ENCODE peak calls at places on chromosomes 6 and 20, in four cellular contexts. D, T, W and K are unnamed samples.
A peak's percentile ranks its signal among the peaks of the same experiment; 100 is the strongest.

GRCh38 chr20:45345104-45345936 is 2.9 kb downstream of the SDC4 start:
- DNase-seq in D (no peak), T (no peak), W (no peak), K (no peak)

GRCh38 chr20:57025261-57025660 is 241.2 kb downstream of the BMP7 start:
- DNase-seq in D (no peak), T (no peak), W (no peak), K (no peak)

GRCh38 chr6:17015551-17016381 is 86.1 kb upstream of the STMND1 start:
- DNase-seq in D (no peak), T (no peak), W (no peak), K (no peak)

GRCh38 chr6:110342759-110343158 is 15.4 kb downstream of the METTL24 start:
- DNase-seq in D (no peak), T (no peak), W (no peak), K (no peak)

GRCh38 chr20:42531675-42531985 is 658.1 kb downstream of the PTPRT start:
- DNase-seq in D (no peak), T (no peak), W (no peak), K (no peak)

GRCh38 chr20:24018796-24019195 is 30.2 kb upstream of the GGTLC1 start:
- DNase-seq in D (peak; percentile 49), T (no peak), W (no peak), K (no peak)

GRCh38 chr6:32084780-32085179 is 24.4 kb downstream of the TNXB start:
- DNase-seq in D (no peak), T (no peak), W (no peak), K (no peak)

GRCh38 chr6:14711056-14711703 is 534.7 kb upstream of the JARID2 start:
- DNase-seq in D (peak; percentile 45), T (no peak), W (peak; percentile 25), K (peak; percentile 28)

GRCh38 chr6:162053084-162053483 is 674.5 kb downstream of the PRKN start:
- DNase-seq in D (no peak), T (no peak), W (no peak), K (no peak)

GRCh38 chr6:162056061-162056460 is 671.5 kb downstream of the PRKN start:
- DNase-seq in D (no peak), T (no peak), W (no peak), K (no peak)

GRCh38 chr6:162055365-162055764 is 672.2 kb downstream of the PRKN start:
- DNase-seq in D (peak; percentile 23), T (no peak), W (no peak), K (no peak)

GRCh38 chr6:162058281-162058875 is 669.2 kb downstream of the PRKN start:
- DNase-seq in D (peak; percentile 93), T (no peak), W (no peak), K (peak; percentile 98)

DNA sequence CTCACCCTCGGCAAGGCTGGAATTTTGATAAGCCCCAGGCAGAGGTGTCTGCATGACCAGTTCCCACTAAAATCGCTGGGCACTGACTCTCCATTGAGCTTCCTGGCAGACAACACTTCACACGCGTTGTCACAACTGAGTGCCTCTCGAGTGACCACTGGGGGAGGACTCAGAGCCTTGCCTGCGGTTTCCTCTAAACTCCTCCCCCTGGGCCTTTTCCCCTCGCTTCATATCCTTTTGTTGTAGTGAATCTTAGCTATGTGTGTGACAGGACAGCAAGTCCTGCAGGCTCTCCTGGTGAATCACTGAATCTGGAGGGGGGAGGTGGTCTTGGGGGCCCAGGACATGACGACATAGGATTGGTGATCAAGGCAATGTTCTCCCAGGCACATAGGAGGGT is 670.8 kb downstream of the PRKN start:
- DNase-seq in D (peak; percentile 58), T (no peak), W (no peak), K (peak; percentile 51)
- TF ChIP-seq CHD2 in D (no peak), T (no peak), W (no peak), K (no peak)

DNA sequence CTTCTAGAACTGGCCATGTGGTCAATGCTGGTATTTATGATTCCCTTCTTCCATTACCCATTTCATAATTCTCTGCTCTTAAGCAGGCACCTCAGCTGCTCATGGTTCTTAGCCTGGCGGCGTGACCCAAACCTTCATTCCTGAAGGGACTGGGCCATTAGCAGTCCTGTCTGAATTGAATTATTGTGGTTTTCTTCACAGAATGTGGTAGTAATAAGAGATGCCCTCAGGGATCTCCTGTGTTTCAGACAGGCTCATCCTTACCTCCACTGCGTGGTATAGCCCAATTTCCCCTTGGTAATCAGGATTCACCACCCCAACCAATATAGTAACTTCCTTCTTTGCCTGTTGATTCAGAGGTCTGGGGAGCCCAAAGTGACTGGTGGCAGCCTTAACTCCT is 37.6 kb downstream of the PKIB start:
- DNase-seq in D (no peak), T (no peak), W (no peak), K (no peak)
- TF ChIP-seq CHD2 in D (no peak), T (no peak), W (no peak), K (no peak)

DNA sequence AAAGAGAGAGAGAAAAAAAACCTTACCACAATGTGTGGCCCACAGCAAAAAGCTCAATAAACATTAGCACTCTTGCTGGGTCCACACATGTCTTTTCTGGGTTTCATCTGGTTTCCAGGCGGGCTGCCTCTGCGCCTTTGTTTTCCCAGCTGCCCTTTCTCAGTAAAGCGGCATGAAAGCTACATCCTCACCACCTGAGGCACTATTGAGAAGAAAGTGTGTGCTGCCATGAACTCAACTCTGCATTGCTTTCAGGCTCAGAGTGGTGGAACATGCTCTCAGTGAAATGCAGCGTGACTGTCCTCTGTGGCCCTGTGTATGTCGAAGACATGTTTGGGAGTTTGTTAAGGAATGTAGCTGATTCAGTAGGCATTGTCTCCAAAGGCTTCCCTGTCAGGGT is 102.3 kb downstream of the LYRM2 start:
- DNase-seq in D (no peak), T (no peak), W (peak; percentile 48), K (no peak)
- TF ChIP-seq CHD2 in D (no peak), T (no peak), W (no peak), K (no peak)

GRCh38 chr6:90790696-90791095 is 203.8 kb upstream of the MAP3K7 start:
- DNase-seq in D (no peak), T (no peak), W (no peak), K (no peak)
- TF ChIP-seq CHD2 in D (no peak), T (no peak), W (no peak), K (no peak)

DNA sequence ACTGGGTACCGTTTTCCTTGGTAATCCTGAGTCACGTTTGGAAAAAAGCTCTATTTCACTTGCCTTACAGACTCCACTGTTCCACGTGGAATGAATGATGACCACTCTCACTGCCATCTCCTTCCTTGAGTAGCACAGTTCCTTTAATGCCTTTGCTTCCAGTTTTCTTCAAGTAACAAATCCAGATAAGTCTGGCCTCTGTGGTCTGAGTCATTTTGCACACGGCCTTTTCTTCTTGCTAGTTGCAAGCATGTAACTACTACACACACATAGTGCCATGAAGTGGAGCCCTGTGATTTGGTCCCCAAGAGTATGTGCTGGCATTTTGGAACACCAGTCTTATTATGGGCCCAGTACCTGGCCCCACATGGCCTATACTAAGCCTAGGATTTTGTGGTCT is 182.8 kb downstream of the SASH1 start:
- DNase-seq in D (no peak), T (no peak), W (no peak), K (no peak)
- TF ChIP-seq CHD2 in D (no peak), T (no peak), W (no peak), K (no peak)

GRCh38 chr6:119326291-119327005 is 23.1 kb downstream of the MAN1A1 start:
- DNase-seq in D (no peak), T (no peak), W (no peak), K (no peak)
- TF ChIP-seq CHD2 in D (no peak), T (no peak), W (no peak), K (no peak)